ENCODE peak calls at places on chromosomes 12 and 14, in ten cellular contexts. M is lower lobe of right lung; P is CD8-positive, alpha-beta T cell; U is GM12878; G is testis; I is cardiac muscle cell; A is SJSA1; J is gastrocnemius medialis; C is transverse colon; X is CD8-positive, alpha-beta memory T cell. N is an unnamed sample.

GRCh38 chr12:132430838-132431826 is 58.8 kb upstream of the FBRSL1 start:
- DNase-seq in J (no peak), M (no peak), I (no peak), A (no peak), C (peak; percentile 47), U (no peak), P (no peak), X (no peak), G (no peak), N (no peak)

GRCh38 chr12:90987101-90987500 is 17.7 kb downstream of the EPYC start:
- DNase-seq in M (no peak), J (no peak), A (peak; percentile 100), I (peak; percentile 37), U (no peak), P (no peak), C (no peak), X (no peak), G (no peak), N (no peak)

GRCh38 chr12:108750471-108751402 is 19.4 kb upstream of the CORO1C start:
- DNase-seq in G (no peak), U (no peak), M (no peak), P (no peak), A (no peak), C (no peak), J (no peak), I (peak; percentile 37), X (no peak), N (no peak)

GRCh38 chr12:69548687-69549086 is 36.6 kb upstream of the CCT2 start:
- DNase-seq in I (no peak), J (no peak), P (no peak), X (no peak), M (no peak), A (no peak), C (no peak), U (no peak), G (no peak), N (no peak)

GRCh38 chr14:65169351-65169750 is 67.0 kb upstream of the MAX start:
- DNase-seq in A (peak; percentile 2), I (peak; percentile 69), X (no peak), M (no peak), G (no peak), P (no peak), J (no peak), C (no peak), U (peak; percentile 91), N (no peak)

GRCh38 chr12:44158746-44159145 is 322.9 kb downstream of the TMEM117 start:
- DNase-seq in A (no peak), U (no peak), G (no peak), C (no peak), M (no peak), X (no peak), J (no peak), I (no peak), P (no peak), N (no peak)

GRCh38 chr12:117590386-117590785 is 229.0 kb upstream of the NOS1 start:
- DNase-seq in A (no peak), U (no peak), G (no peak), J (no peak), X (no peak), I (no peak), M (no peak), P (no peak), C (no peak), N (no peak)

GRCh38 chr14:70536830-70537229 is 2.0 kb upstream of the ADAM20 start:
- DNase-seq in J (no peak), M (no peak), C (no peak), P (no peak), X (no peak), A (no peak), G (no peak), I (no peak), U (no peak), N (no peak)

GRCh38 chr14:31605702-31606101 is 44.5 kb downstream of the NUBPL start:
- DNase-seq in X (no peak), A (no peak), G (no peak), M (no peak), U (no peak), I (no peak), J (no peak), C (no peak), P (no peak), N (no peak)

GRCh38 chr12:104536841-104537240 is 80.1 kb downstream of the CHST11 start:
- DNase-seq in A (no peak), U (no peak), X (no peak), P (no peak), G (no peak), J (no peak), I (no peak), M (no peak), C (no peak), N (no peak)

GRCh38 chr12:122981036-122981471 is 573 bp downstream of the ARL6IP4 start:
- DNase-seq in C (no peak), M (no peak), X (no peak), J (no peak), U (no peak), I (peak; percentile 23), P (no peak), A (no peak), G (peak; percentile 31), N (no peak)

GRCh38 chr12:131507094-131507493 is 203.8 kb upstream of the SFSWAP start:
- DNase-seq in C (no peak), I (no peak), X (no peak), U (no peak), P (no peak), G (no peak), J (no peak), A (no peak), M (no peak), N (no peak)

GRCh38 chr12:43285248-43285647 is 266.8 kb downstream of the ADAMTS20 start:
- DNase-seq in G (no peak), C (no peak), I (peak; percentile 85), P (no peak), A (peak; percentile 34), J (no peak), U (no peak), M (no peak), X (no peak), N (no peak)

GRCh38 chr12:131672311-131672940 is 38.5 kb upstream of the SFSWAP start:
- DNase-seq in A (no peak), M (no peak), U (no peak), C (no peak), J (no peak), X (no peak), P (no peak), I (no peak), G (no peak), N (no peak)

GRCh38 chr14:32761381-32761968 is 177.2 kb upstream of the NPAS3 start:
- DNase-seq in A (no peak), P (no peak), M (no peak), X (no peak), J (no peak), I (peak; percentile 6), U (no peak), C (no peak), G (no peak), N (no peak)

GRCh38 chr12:94186461-94187237 is 38.3 kb downstream of the PLXNC1 start:
- DNase-seq in X (no peak), G (peak; percentile 76), P (no peak), U (no peak), C (no peak), M (peak; percentile 51), I (peak; percentile 78), J (no peak), A (no peak), N (no peak)

GRCh38 chr14:104893435-104894207 is 28.6 kb downstream of the CEP170B start:
- DNase-seq in I (no peak), U (no peak), J (no peak), G (no peak), X (no peak), P (no peak), C (peak; percentile 19), A (no peak), M (peak; percentile 44), N (peak; percentile 16)
- H3K4me1 ChIP-seq in I (peaks cover 11% of the 10 kb centered on the region), U (no peaks in the 10 kb centered on the region), J (no peaks in the 10 kb centered on the region), G (peaks cover 4% of the 10 kb centered on the region), X (no peaks in the 10 kb centered on the region), P (no peaks in the 10 kb centered on the region), C (no peaks in the 10 kb centered on the region), A (no peaks in the 10 kb centered on the region), M (peaks cover 18% of the 10 kb centered on the region), N (no peaks in the 10 kb centered on the region)

DNA sequence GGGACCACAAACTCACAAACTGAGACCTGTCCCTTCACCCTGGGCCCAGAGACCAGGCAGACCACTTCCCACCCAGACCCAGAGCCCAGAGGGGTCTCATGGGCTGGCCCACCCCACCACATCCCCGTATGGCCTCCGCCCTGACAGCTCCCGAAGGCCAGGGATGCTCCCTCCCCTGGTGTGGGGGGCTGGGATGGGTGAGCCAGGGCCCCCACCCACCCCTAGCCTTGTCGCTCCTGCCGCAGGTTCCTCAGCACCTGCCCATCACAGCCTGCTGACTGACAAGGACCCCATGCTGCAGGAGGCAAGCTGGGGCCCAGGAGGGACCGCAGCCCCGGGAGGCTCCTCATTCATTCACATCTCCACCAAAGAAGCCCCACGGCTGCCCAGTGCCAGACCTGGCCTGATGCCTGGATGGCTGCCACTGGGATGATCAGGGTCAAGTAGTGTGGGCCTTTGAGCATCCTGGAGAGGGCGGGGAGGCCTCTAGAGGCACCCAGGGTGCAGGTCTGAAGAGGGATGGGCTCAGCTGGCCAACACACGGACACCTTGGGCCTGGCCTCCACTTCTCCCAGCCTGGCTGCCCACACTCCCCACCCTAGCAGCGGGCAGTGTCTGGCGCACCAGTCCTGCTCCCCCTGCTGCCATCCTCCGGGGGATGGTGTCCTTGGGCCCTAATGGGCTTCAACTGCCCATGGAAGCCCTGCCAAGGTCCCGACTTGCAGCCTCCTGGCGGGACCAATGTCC is 24.7 kb upstream of the GPR132 start:
- DNase-seq in X (no peak), I (no peak), G (peak; percentile 2), C (no peak), U (no peak), P (no peak), J (no peak), A (no peak), M (no peak), N (peak; percentile 60)
- H3K4me1 ChIP-seq in X (peaks cover 36% of the 10 kb centered on the region), I (peaks cover 11% of the 10 kb centered on the region), G (peaks cover 40% of the 10 kb centered on the region), C (peaks cover 72% of the 10 kb centered on the region), U (peaks cover 26% of the 10 kb centered on the region), P (peaks cover 54% of the 10 kb centered on the region), J (peaks cover 6% of the 10 kb centered on the region), A (peaks cover 73% of the 10 kb centered on the region), M (peaks cover 68% of the 10 kb centered on the region), N (peaks cover 53% of the 10 kb centered on the region)

GRCh38 chr14:67695394-67695949 is at the start of gene RDH11:
- DNase-seq in A (peak; percentile 77), C (peak; percentile 90), I (peak; percentile 94), X (peak; percentile 75), J (peak; percentile 73), G (peak; percentile 95), M (peak; percentile 90), P (peak; percentile 51), U (peak; percentile 50), N (peak; percentile 86)
- H3K4me1 ChIP-seq in A (peaks cover 6% of the 10 kb centered on the region), C (peaks cover 7% of the 10 kb centered on the region), I (peaks cover 7% of the 10 kb centered on the region), X (peaks cover 9% of the 10 kb centered on the region), J (peaks cover 6% of the 10 kb centered on the region), G (no peaks in the 10 kb centered on the region), M (peaks cover 12% of the 10 kb centered on the region), P (peaks cover 11% of the 10 kb centered on the region), U (no peaks in the 10 kb centered on the region), N (no peaks in the 10 kb centered on the region)

GRCh38 chr14:21071225-21072041 is 1.3 kb downstream of the ARHGEF40 start:
- DNase-seq in I (peak; percentile 94), M (peak; percentile 85), G (peak; percentile 77), C (peak; percentile 85), X (peak; percentile 41), J (peak; percentile 55), A (peak; percentile 83), U (peak; percentile 51), P (no peak), N (peak; percentile 85)
- H3K4me1 ChIP-seq in I (peaks cover 8% of the 10 kb centered on the region), M (peaks cover 38% of the 10 kb centered on the region), G (peaks cover 26% of the 10 kb centered on the region), C (peaks cover 33% of the 10 kb centered on the region), X (peaks cover 36% of the 10 kb centered on the region), J (peaks cover 17% of the 10 kb centered on the region), A (peaks cover 29% of the 10 kb centered on the region), U (peaks cover 29% of the 10 kb centered on the region), P (peaks cover 35% of the 10 kb centered on the region), N (peaks cover 29% of the 10 kb centered on the region)

GRCh38 chr14:61471297-61471980 is 150.1 kb downstream of the PRKCH start:
- DNase-seq in I (peak; percentile 53), A (no peak), P (no peak), U (no peak), X (no peak), G (no peak), C (no peak), J (no peak), M (no peak), N (no peak)
- H3K4me1 ChIP-seq in I (peaks cover 67% of the 10 kb centered on the region), A (peaks cover 47% of the 10 kb centered on the region), P (peaks cover 91% of the 10 kb centered on the region), U (peaks cover 29% of the 10 kb centered on the region), X (peaks cover 92% of the 10 kb centered on the region), G (peaks cover 44% of the 10 kb centered on the region), C (peaks cover 14% of the 10 kb centered on the region), J (peaks cover 55% of the 10 kb centered on the region), M (peaks cover 100% of the 10 kb centered on the region), N (peaks cover 13% of the 10 kb centered on the region)